ENCODE peak calls at places on chromosomes 11 and 22, in eight cellular contexts. One of them, this sample, is unnamed.

GRCh38 chr11:10483584-10483983 is 28.5 kb downstream of the AMPD3 start:
- DNase-seq in astrocyte of the spinal cord: no peak
- DNase-seq in adrenal gland: peak; percentile 5
- DNase-seq in keratinocyte: no peak
- DNase-seq in left ventricle myocardium inferior: no peak
- DNase-seq in coronary artery: no peak
- DNase-seq in lower leg skin: no peak
- DNase-seq in Peyer's patch: peak; percentile 39
- DNase-seq in this sample: no peak

GRCh38 chr22:35842954-35843353 is 125.3 kb downstream of the APOL5 start:
- DNase-seq in astrocyte of the spinal cord: peak; percentile 43
- DNase-seq in adrenal gland: peak; percentile 44
- DNase-seq in keratinocyte: no peak
- DNase-seq in left ventricle myocardium inferior: no peak
- DNase-seq in coronary artery: no peak
- DNase-seq in lower leg skin: no peak
- DNase-seq in Peyer's patch: peak; percentile 53
- DNase-seq in this sample: no peak

GRCh38 chr22:41917906-41918791 is 3.3 kb upstream of the SHISA8 start:
- DNase-seq in astrocyte of the spinal cord: peak; percentile 61
- DNase-seq in adrenal gland: peak; percentile 69
- DNase-seq in keratinocyte: no peak
- DNase-seq in left ventricle myocardium inferior: peak; percentile 65
- DNase-seq in coronary artery: no peak
- DNase-seq in lower leg skin: no peak
- DNase-seq in Peyer's patch: peak; percentile 83
- DNase-seq in this sample: peak; percentile 89

GRCh38 chr11:66862559-66863037 is 5.7 kb downstream of the LRFN4 start:
- DNase-seq in astrocyte of the spinal cord: no peak
- DNase-seq in adrenal gland: no peak
- DNase-seq in keratinocyte: no peak
- DNase-seq in left ventricle myocardium inferior: no peak
- DNase-seq in coronary artery: no peak
- DNase-seq in lower leg skin: no peak
- DNase-seq in Peyer's patch: no peak
- DNase-seq in this sample: no peak

GRCh38 chr11:2763939-2764338 is 64.1 kb upstream of the KCNQ1OT1 start:
- DNase-seq in astrocyte of the spinal cord: peak; percentile 15
- DNase-seq in adrenal gland: no peak
- DNase-seq in keratinocyte: no peak
- DNase-seq in left ventricle myocardium inferior: no peak
- DNase-seq in coronary artery: no peak
- DNase-seq in lower leg skin: no peak
- DNase-seq in Peyer's patch: no peak
- DNase-seq in this sample: no peak

GRCh38 chr11:61172353-61172752 is 11.1 kb upstream of the VPS37C start:
- DNase-seq in astrocyte of the spinal cord: no peak
- DNase-seq in adrenal gland: no peak
- DNase-seq in keratinocyte: no peak
- DNase-seq in left ventricle myocardium inferior: no peak
- DNase-seq in coronary artery: no peak
- DNase-seq in lower leg skin: no peak
- DNase-seq in Peyer's patch: no peak
- DNase-seq in this sample: no peak

GRCh38 chr11:2750101-2750509 is 50.3 kb upstream of the KCNQ1OT1 start:
- DNase-seq in astrocyte of the spinal cord: no peak
- DNase-seq in adrenal gland: peak; percentile 13
- DNase-seq in keratinocyte: no peak
- DNase-seq in left ventricle myocardium inferior: peak; percentile 12
- DNase-seq in coronary artery: no peak
- DNase-seq in lower leg skin: no peak
- DNase-seq in Peyer's patch: no peak
- DNase-seq in this sample: no peak

GRCh38 chr11:67126986-67127385 is 7.9 kb downstream of the KDM2A start:
- DNase-seq in astrocyte of the spinal cord: no peak
- DNase-seq in adrenal gland: no peak
- DNase-seq in keratinocyte: no peak
- DNase-seq in left ventricle myocardium inferior: no peak
- DNase-seq in coronary artery: no peak
- DNase-seq in lower leg skin: no peak
- DNase-seq in Peyer's patch: no peak
- DNase-seq in this sample: no peak

GRCh38 chr22:43846966-43847365 is 15.3 kb downstream of the SULT4A1 start:
- DNase-seq in astrocyte of the spinal cord: no peak
- DNase-seq in adrenal gland: no peak
- DNase-seq in keratinocyte: no peak
- DNase-seq in left ventricle myocardium inferior: no peak
- DNase-seq in coronary artery: no peak
- DNase-seq in lower leg skin: no peak
- DNase-seq in Peyer's patch: no peak
- DNase-seq in this sample: no peak

GRCh38 chr22:24390576-24390975 is 36.8 kb upstream of the ADORA2A start:
- DNase-seq in astrocyte of the spinal cord: no peak
- DNase-seq in adrenal gland: no peak
- DNase-seq in keratinocyte: no peak
- DNase-seq in left ventricle myocardium inferior: no peak
- DNase-seq in coronary artery: no peak
- DNase-seq in lower leg skin: no peak
- DNase-seq in Peyer's patch: peak; percentile 48
- DNase-seq in this sample: no peak

GRCh38 chr11:60915250-60915914 is 1.4 kb downstream of the TMEM109 start:
- DNase-seq in astrocyte of the spinal cord: peak; percentile 56
- DNase-seq in adrenal gland: peak; percentile 68
- DNase-seq in keratinocyte: no peak
- DNase-seq in left ventricle myocardium inferior: peak; percentile 49
- DNase-seq in coronary artery: no peak
- DNase-seq in lower leg skin: peak; percentile 37
- DNase-seq in Peyer's patch: peak; percentile 93
- DNase-seq in this sample: no peak

GRCh38 chr11:84003181-84003580 is 717.0 kb upstream of the CCDC90B start:
- DNase-seq in astrocyte of the spinal cord: no peak
- DNase-seq in adrenal gland: no peak
- DNase-seq in keratinocyte: no peak
- DNase-seq in left ventricle myocardium inferior: no peak
- DNase-seq in coronary artery: no peak
- DNase-seq in lower leg skin: no peak
- DNase-seq in Peyer's patch: no peak
- DNase-seq in this sample: no peak

GRCh38 chr22:39078329-39078728 is 1.3 kb downstream of the APOBEC3G start:
- DNase-seq in astrocyte of the spinal cord: no peak
- DNase-seq in adrenal gland: no peak
- DNase-seq in keratinocyte: no peak
- DNase-seq in left ventricle myocardium inferior: no peak
- DNase-seq in coronary artery: no peak
- DNase-seq in lower leg skin: no peak
- DNase-seq in Peyer's patch: no peak
- DNase-seq in this sample: no peak

GRCh38 chr11:66126808-66127555 is 56.9 kb downstream of the PACS1 start:
- DNase-seq in astrocyte of the spinal cord: peak; percentile 71
- DNase-seq in adrenal gland: peak; percentile 55
- DNase-seq in keratinocyte: peak; percentile 67
- DNase-seq in left ventricle myocardium inferior: peak; percentile 46
- DNase-seq in coronary artery: peak; percentile 79
- DNase-seq in lower leg skin: peak; percentile 53
- DNase-seq in Peyer's patch: peak; percentile 82
- DNase-seq in this sample: no peak

GRCh38 chr11:59173080-59173963 is 1.4 kb downstream of the DTX4 start:
- DNase-seq in astrocyte of the spinal cord: no peak
- DNase-seq in adrenal gland: no peak
- DNase-seq in keratinocyte: no peak
- DNase-seq in left ventricle myocardium inferior: no peak
- DNase-seq in coronary artery: no peak
- DNase-seq in lower leg skin: no peak
- DNase-seq in Peyer's patch: peak; percentile 57
- DNase-seq in this sample: peak; percentile 82

GRCh38 chr22:37080838-37081237 is 28.7 kb downstream of the TMPRSS6 start:
- DNase-seq in astrocyte of the spinal cord: no peak
- DNase-seq in adrenal gland: no peak
- DNase-seq in keratinocyte: peak; percentile 23
- DNase-seq in left ventricle myocardium inferior: no peak
- DNase-seq in coronary artery: no peak
- DNase-seq in lower leg skin: no peak
- DNase-seq in Peyer's patch: no peak
- DNase-seq in this sample: no peak

GRCh38 chr22:37084385-37084784 is 25.1 kb downstream of the TMPRSS6 start:
- DNase-seq in astrocyte of the spinal cord: no peak
- DNase-seq in adrenal gland: no peak
- DNase-seq in keratinocyte: no peak
- DNase-seq in left ventricle myocardium inferior: no peak
- DNase-seq in coronary artery: no peak
- DNase-seq in lower leg skin: no peak
- DNase-seq in Peyer's patch: no peak
- DNase-seq in this sample: no peak

GRCh38 chr22:37082251-37082650 is 27.3 kb downstream of the TMPRSS6 start:
- DNase-seq in astrocyte of the spinal cord: no peak
- DNase-seq in adrenal gland: peak; percentile 38
- DNase-seq in keratinocyte: no peak
- DNase-seq in left ventricle myocardium inferior: no peak
- DNase-seq in coronary artery: no peak
- DNase-seq in lower leg skin: no peak
- DNase-seq in Peyer's patch: no peak
- DNase-seq in this sample: no peak

GRCh38 chr22:37086184-37086583 is 23.3 kb downstream of the TMPRSS6 start:
- DNase-seq in astrocyte of the spinal cord: no peak
- DNase-seq in adrenal gland: no peak
- DNase-seq in keratinocyte: no peak
- DNase-seq in left ventricle myocardium inferior: no peak
- DNase-seq in coronary artery: no peak
- DNase-seq in lower leg skin: no peak
- DNase-seq in Peyer's patch: no peak
- DNase-seq in this sample: no peak

GRCh38 chr22:37083914-37084313 is 25.6 kb downstream of the TMPRSS6 start:
- DNase-seq in astrocyte of the spinal cord: no peak
- DNase-seq in adrenal gland: no peak
- DNase-seq in keratinocyte: no peak
- DNase-seq in left ventricle myocardium inferior: no peak
- DNase-seq in coronary artery: no peak
- DNase-seq in lower leg skin: no peak
- DNase-seq in Peyer's patch: no peak
- DNase-seq in this sample: no peak
- TF ChIP-seq CTCF in astrocyte of the spinal cord: no peak
- TF ChIP-seq CTCF in adrenal gland: no peak
- TF ChIP-seq CTCF in keratinocyte: no peak
- TF ChIP-seq CTCF in left ventricle myocardium inferior: no peak
- TF ChIP-seq CTCF in coronary artery: no peak
- TF ChIP-seq CTCF in lower leg skin: no peak
- TF ChIP-seq CTCF in Peyer's patch: no peak
- TF ChIP-seq CTCF in this sample: no peak

GRCh38 chr22:45105281-45105700 is 58.4 kb upstream of the NUP50 start:
- DNase-seq in astrocyte of the spinal cord: no peak
- DNase-seq in adrenal gland: no peak
- DNase-seq in keratinocyte: no peak
- DNase-seq in left ventricle myocardium inferior: no peak
- DNase-seq in coronary artery: no peak
- DNase-seq in lower leg skin: peak; percentile 32
- DNase-seq in Peyer's patch: no peak
- DNase-seq in this sample: no peak

GRCh38 chr22:45104313-45104712 is 59.4 kb upstream of the NUP50 start:
- DNase-seq in astrocyte of the spinal cord: no peak
- DNase-seq in adrenal gland: no peak
- DNase-seq in keratinocyte: no peak
- DNase-seq in left ventricle myocardium inferior: no peak
- DNase-seq in coronary artery: no peak
- DNase-seq in lower leg skin: no peak
- DNase-seq in Peyer's patch: no peak
- DNase-seq in this sample: no peak

GRCh38 chr22:45102896-45103420 is 60.8 kb upstream of the NUP50 start:
- DNase-seq in astrocyte of the spinal cord: no peak
- DNase-seq in adrenal gland: no peak
- DNase-seq in keratinocyte: no peak
- DNase-seq in left ventricle myocardium inferior: no peak
- DNase-seq in coronary artery: no peak
- DNase-seq in lower leg skin: no peak
- DNase-seq in Peyer's patch: no peak
- DNase-seq in this sample: no peak

GRCh38 chr22:45101828-45102227 is 61.9 kb upstream of the NUP50 start:
- DNase-seq in astrocyte of the spinal cord: peak; percentile 60
- DNase-seq in adrenal gland: peak; percentile 80
- DNase-seq in keratinocyte: no peak
- DNase-seq in left ventricle myocardium inferior: peak; percentile 21
- DNase-seq in coronary artery: no peak
- DNase-seq in lower leg skin: peak; percentile 41
- DNase-seq in Peyer's patch: peak; percentile 67
- DNase-seq in this sample: no peak

DNA sequence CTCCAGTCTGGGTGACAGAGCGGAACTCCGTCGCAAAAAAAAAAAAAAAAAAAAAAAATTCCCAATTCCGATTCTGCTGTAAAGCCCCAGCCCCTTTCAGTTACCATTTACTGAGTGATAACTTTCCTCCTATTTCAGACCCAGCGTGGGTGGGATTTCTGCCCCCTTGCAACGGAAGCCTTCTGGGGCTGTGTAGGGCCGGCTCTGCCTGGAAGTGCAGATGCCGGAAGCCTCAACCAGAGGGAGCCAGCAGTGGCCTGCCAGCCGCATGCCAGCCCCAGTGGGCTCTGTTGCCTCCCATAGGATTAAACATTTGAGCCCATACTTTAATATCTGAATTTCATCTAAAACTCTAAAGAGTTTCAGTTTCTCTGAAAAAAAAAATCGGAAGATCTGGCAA is 60.0 kb upstream of the NUP50 start:
- DNase-seq in astrocyte of the spinal cord: no peak
- DNase-seq in adrenal gland: no peak
- DNase-seq in keratinocyte: no peak
- DNase-seq in left ventricle myocardium inferior: no peak
- DNase-seq in coronary artery: no peak
- DNase-seq in lower leg skin: no peak
- DNase-seq in Peyer's patch: no peak
- DNase-seq in this sample: no peak
- TF ChIP-seq CTCF in astrocyte of the spinal cord: peak; percentile 15
- TF ChIP-seq CTCF in adrenal gland: no peak
- TF ChIP-seq CTCF in keratinocyte: no peak
- TF ChIP-seq CTCF in left ventricle myocardium inferior: no peak
- TF ChIP-seq CTCF in coronary artery: no peak
- TF ChIP-seq CTCF in lower leg skin: no peak
- TF ChIP-seq CTCF in Peyer's patch: no peak
- TF ChIP-seq CTCF in this sample: no peak

DNA sequence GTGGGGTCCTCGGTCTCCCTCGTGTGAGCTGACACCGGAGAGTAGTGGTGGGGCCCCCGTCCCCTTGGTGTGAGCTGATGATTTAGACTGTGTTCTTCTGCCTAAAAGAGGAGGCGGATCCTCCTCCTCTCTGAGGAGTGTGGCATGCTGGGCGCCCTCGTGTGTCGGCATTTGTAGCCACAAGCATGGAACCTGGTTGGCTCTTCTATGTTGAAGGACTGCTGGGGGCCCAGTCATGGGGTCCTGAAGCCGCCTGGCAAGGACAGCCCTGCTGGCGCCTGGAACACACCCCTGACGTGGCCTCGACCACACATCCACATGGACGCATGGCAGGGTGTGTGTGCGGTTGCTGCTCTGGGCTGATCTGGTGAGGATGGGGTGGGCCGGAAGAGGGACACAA is 50.2 kb downstream of the AP2A2 start:
- DNase-seq in astrocyte of the spinal cord: peak; percentile 44
- DNase-seq in adrenal gland: no peak
- DNase-seq in keratinocyte: no peak
- DNase-seq in left ventricle myocardium inferior: no peak
- DNase-seq in coronary artery: no peak
- DNase-seq in lower leg skin: no peak
- DNase-seq in Peyer's patch: no peak
- DNase-seq in this sample: no peak
- TF ChIP-seq CTCF in astrocyte of the spinal cord: peak; percentile 58
- TF ChIP-seq CTCF in adrenal gland: no peak
- TF ChIP-seq CTCF in keratinocyte: peak; percentile 40
- TF ChIP-seq CTCF in left ventricle myocardium inferior: no peak
- TF ChIP-seq CTCF in coronary artery: no peak
- TF ChIP-seq CTCF in lower leg skin: no peak
- TF ChIP-seq CTCF in Peyer's patch: no peak
- TF ChIP-seq CTCF in this sample: peak; percentile 29

GRCh38 chr11:134332189-134332631 is 422 bp downstream of the GLB1L2 start:
- DNase-seq in astrocyte of the spinal cord: no peak
- DNase-seq in adrenal gland: no peak
- DNase-seq in keratinocyte: no peak
- DNase-seq in left ventricle myocardium inferior: no peak
- DNase-seq in coronary artery: no peak
- DNase-seq in lower leg skin: no peak
- DNase-seq in Peyer's patch: peak; percentile 54
- DNase-seq in this sample: no peak
- TF ChIP-seq CTCF in astrocyte of the spinal cord: no peak
- TF ChIP-seq CTCF in adrenal gland: no peak
- TF ChIP-seq CTCF in keratinocyte: peak; percentile 27
- TF ChIP-seq CTCF in left ventricle myocardium inferior: no peak
- TF ChIP-seq CTCF in coronary artery: no peak
- TF ChIP-seq CTCF in lower leg skin: no peak
- TF ChIP-seq CTCF in Peyer's patch: no peak
- TF ChIP-seq CTCF in this sample: no peak

This sample was measured in osteocyte.